ENCODE peak calls at places on chromosomes 13 and 19, in four cellular contexts. O is endothelial cell of umbilical vein, B is Ammon's horn, Q is suprapubic skin. C is an unnamed sample.
A peak's percentile ranks its signal among the peaks of the same experiment; 100 is the strongest.

GRCh38 chr19:41998246-41999020 is 4.4 kb upstream of the ATP1A3 start:
- DNase-seq in Q (no peak), O (no peak), B (no peak), C (peak; percentile 16)

GRCh38 chr19:2524840-2525723 is 49.2 kb downstream of the GADD45B start:
- DNase-seq in Q (no peak), B (no peak), O (no peak), C (no peak)

GRCh38 chr13:30400376-30400775 is 21.9 kb upstream of the UBE2L5 start:
- DNase-seq in B (no peak), O (no peak), Q (no peak), C (no peak)

GRCh38 chr19:7970716-7971448 is 27.4 kb upstream of the TIMM44 start:
- DNase-seq in B (peak; percentile 49), O (peak; percentile 27), Q (no peak), C (no peak)

GRCh38 chr19:45607071-45608029 is 5.3 kb upstream of the GPR4 start:
- DNase-seq in B (peak; percentile 73), O (peak; percentile 84), Q (peak; percentile 79), C (peak; percentile 31)

GRCh38 chr19:49830766-49831165 is 12.7 kb downstream of the MED25 start:
- DNase-seq in O (no peak), Q (no peak), B (no peak), C (no peak)

GRCh38 chr13:32940601-32941000 is 75.6 kb upstream of the KL start:
- DNase-seq in O (no peak), B (peak; percentile 38), Q (no peak), C (no peak)

GRCh38 chr13:108700421-108701170 is 71.2 kb downstream of the MYO16 start:
- DNase-seq in Q (no peak), B (no peak), O (no peak), C (no peak)

GRCh38 chr19:4597278-4597974 is 37.9 kb upstream of the SEMA6B start:
- DNase-seq in Q (no peak), O (peak; percentile 41), B (no peak), C (no peak)

GRCh38 chr19:31727536-31727935 is 378.3 kb upstream of the TSHZ3 start:
- DNase-seq in O (no peak), Q (no peak), B (no peak), C (no peak)

GRCh38 chr13:98632971-98633370 is 56.1 kb upstream of the STK24 start:
- DNase-seq in Q (no peak), B (peak; percentile 39), O (no peak), C (no peak)

GRCh38 chr13:52652980-52653303 is 306 bp downstream of the SUGT1 start:
- DNase-seq in O (no peak), B (no peak), Q (no peak), C (no peak)

GRCh38 chr19:40416918-40417713 is 3.9 kb upstream of the PRX start:
- DNase-seq in Q (no peak), B (no peak), O (no peak), C (no peak)

GRCh38 chr13:26037302-26037701 is 14.5 kb downstream of the SHISA2 start:
- DNase-seq in Q (no peak), O (peak; percentile 40), B (peak; percentile 89), C (peak; percentile 10)

GRCh38 chr13:30114586-30115256 is 192.6 kb downstream of the KATNAL1 start:
- DNase-seq in Q (peak; percentile 94), O (peak; percentile 80), B (peak; percentile 87), C (peak; percentile 63)

GRCh38 chr13:99792079-99792921 is 179.3 kb downstream of the ZIC5 start:
- DNase-seq in B (no peak), Q (no peak), O (no peak), C (no peak)

GRCh38 chr13:93425411-93425810 is 198.8 kb downstream of the GPC6 start:
- DNase-seq in Q (no peak), O (no peak), B (no peak), C (no peak)

GRCh38 chr19:2428756-2429711 is 1.6 kb upstream of the TIMM13 start:
- DNase-seq in B (no peak), Q (no peak), O (no peak), C (no peak)

GRCh38 chr13:46062190-46062589 is 9.6 kb upstream of the ZC3H13 start:
- DNase-seq in O (no peak), B (no peak), Q (no peak), C (no peak)

GRCh38 chr19:49340069-49340864 is 5.1 kb downstream of the CD37 start:
- DNase-seq in Q (peak; percentile 81), B (no peak), O (peak; percentile 56), C (no peak)

GRCh38 chr19:45473366-45474190 is 5.8 kb downstream of the FOSB start:
- DNase-seq in B (no peak), O (no peak), Q (peak; percentile 84), C (no peak)

GRCh38 chr13:110194456-110194855 is 112.5 kb downstream of the COL4A1 start:
- DNase-seq in O (no peak), B (no peak), Q (no peak), C (no peak)

GRCh38 chr13:99383511-99383921 is 76.3 kb upstream of the GPR183 start:
- DNase-seq in Q (no peak), O (no peak), B (no peak), C (no peak)

GRCh38 chr19:16258440-16258903 is 60.8 kb downstream of the AP1M1 start:
- DNase-seq in B (peak; percentile 64), O (peak; percentile 94), Q (peak; percentile 82), C (no peak)

GRCh38 chr19:30245401-30246039 is 126.7 kb upstream of the ZNF536 start:
- DNase-seq in Q (no peak), O (no peak), B (peak; percentile 63), C (no peak)